ENCODE peak calls at places on chromosomes 5 and 9, in seven cellular contexts. S is CD4-positive, CD25-positive, alpha-beta regulatory T cell; W is HepG2; A is body of pancreas; V is upper lobe of right lung; X is H9; Z is A549. T is an unnamed sample. For H3K4me1, the result is how much of the 10 kb centered on the place peaks cover.

GRCh38 chr5:143063175-143063970 is 293.2 kb downstream of the ARHGAP26 start:
- DNase-seq in W (no peak), X (no peak), Z (no peak), V (no peak), S (no peak), A (peak), T (no peak)

GRCh38 chr5:139272471-139273321 is 20.8 kb upstream of the MATR3 start:
- DNase-seq in Z (no peak), S (peak), W (peak), X (no peak), V (no peak), A (peak), T (no peak)

GRCh38 chr5:34012791-34013190 is 4.9 kb upstream of the AMACR start:
- DNase-seq in S (no peak), W (no peak), V (no peak), Z (no peak), X (no peak), A (peak), T (no peak)

GRCh38 chr9:100309992-100310391 is 42.8 kb downstream of the TEX10 start:
- DNase-seq in Z (no peak), X (no peak), S (no peak), A (no peak), V (no peak), W (no peak), T (no peak)

GRCh38 chr5:6712136-6712581 is 1.1 kb upstream of the TENT4A start:
- DNase-seq in W (peak), V (peak), Z (peak), A (peak), X (peak), S (peak), T (peak)

GRCh38 chr5:181020716-181021115 is 19.4 kb upstream of the BTNL9 start:
- DNase-seq in S (no peak), Z (no peak), X (no peak), W (no peak), A (no peak), V (no peak), T (no peak)

GRCh38 chr9:69444021-69444420 is 119.0 kb downstream of the ENTREP1 start:
- DNase-seq in X (no peak), Z (no peak), S (no peak), W (no peak), A (no peak), V (peak), T (no peak)

GRCh38 chr9:77752566-77752965 is 104.4 kb upstream of the GNA14 start:
- DNase-seq in S (no peak), X (no peak), Z (no peak), A (no peak), W (no peak), V (no peak), T (no peak)

GRCh38 chr5:337565-338130 is 16.1 kb downstream of the AHRR start:
- DNase-seq in A (no peak), S (no peak), W (peak), Z (peak), X (peak), V (no peak), T (no peak)

GRCh38 chr5:1462358-1462757 is 17.1 kb upstream of the SLC6A3 start:
- DNase-seq in A (no peak), Z (no peak), V (peak), S (no peak), X (no peak), W (no peak), T (no peak)

GRCh38 chr5:151155149-151155776 is 2.3 kb downstream of the ANXA6 start:
- DNase-seq in S (peak), Z (no peak), V (no peak), W (no peak), X (no peak), A (no peak), T (no peak)

GRCh38 chr5:978693-979092 is 29.9 kb upstream of the NKD2 start:
- DNase-seq in V (peak), X (no peak), Z (no peak), W (no peak), S (no peak), A (no peak), T (no peak)

GRCh38 chr5:84218546-84218945 is 166.1 kb downstream of the EDIL3 start:
- DNase-seq in X (no peak), Z (no peak), A (no peak), W (no peak), S (no peak), V (no peak), T (no peak)

GRCh38 chr5:83426855-83427254 is 44.7 kb upstream of the VCAN start:
- DNase-seq in A (no peak), W (no peak), S (no peak), Z (no peak), X (no peak), V (no peak), T (no peak)

GRCh38 chr5:69213513-69214215 is 21.0 kb upstream of the CDK7 start:
- DNase-seq in V (no peak), Z (peak), S (no peak), X (no peak), A (no peak), W (peak), T (no peak)

GRCh38 chr5:138819065-138819464 is 56.1 kb downstream of the LRRTM2 start:
- DNase-seq in W (no peak), V (no peak), A (no peak), S (no peak), Z (no peak), X (no peak), T (no peak)

GRCh38 chr9:22170990-22171663 is 162.0 kb upstream of the CDKN2B start:
- DNase-seq in W (no peak), Z (no peak), A (no peak), V (no peak), X (no peak), S (no peak), T (no peak)

GRCh38 chr5:148939676-148940075 is 113.3 kb downstream of the ADRB2 start:
- DNase-seq in X (no peak), Z (peak), W (no peak), S (no peak), A (no peak), V (no peak), T (no peak)

GRCh38 chr5:179242676-179243075 is 102.6 kb downstream of the ADAMTS2 start:
- DNase-seq in A (no peak), W (no peak), V (no peak), X (peak), S (no peak), Z (no peak), T (peak)

GRCh38 chr5:127229185-127229889 is 61.3 kb upstream of the MEGF10 start:
- DNase-seq in Z (peak), V (peak), X (peak), W (no peak), S (peak), A (peak), T (peak)

GRCh38 chr9:86324308-86324707 is 29.9 kb downstream of the TUT7 start:
- DNase-seq in S (no peak), A (no peak), X (no peak), V (no peak), Z (no peak), W (no peak), T (no peak)

GRCh38 chr9:15087031-15087417 is 176.8 kb upstream of the FREM1 start:
- DNase-seq in X (no peak), W (no peak), V (no peak), A (no peak), Z (no peak), S (no peak), T (no peak)

GRCh38 chr5:177095088-177095669 is 8.5 kb downstream of the FGFR4 start:
- DNase-seq in W (no peak), X (no peak), S (no peak), Z (no peak), V (no peak), A (no peak), T (no peak)

DNA sequence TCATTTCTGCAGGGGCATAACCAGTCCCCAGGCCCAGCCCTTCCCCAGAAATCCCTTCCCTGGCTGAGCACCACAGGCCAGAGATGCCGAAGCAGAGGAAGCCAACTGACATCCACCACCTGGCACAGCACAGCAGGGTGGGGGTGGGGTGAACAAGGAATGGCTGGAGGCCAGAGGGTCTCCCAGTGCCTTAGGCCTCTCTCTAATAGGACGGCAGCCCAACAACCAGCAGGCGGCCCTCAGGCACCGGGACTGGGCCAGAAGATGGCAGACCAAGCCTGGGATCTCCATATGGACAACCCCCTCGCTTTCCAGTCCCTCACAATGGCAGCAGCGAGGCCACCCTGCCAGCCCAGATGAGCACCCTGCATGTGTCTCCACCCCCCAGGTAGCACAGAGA is 13.2 kb downstream of the PDLIM4 start:
- DNase-seq in W (no peak), X (peak), S (no peak), V (no peak), Z (no peak), A (no peak), T (no peak)
- H3K4me1 ChIP-seq in W (half or more), X (under half), S (under half), V (under half), Z (under half), A (under half), T (under half)

DNA sequence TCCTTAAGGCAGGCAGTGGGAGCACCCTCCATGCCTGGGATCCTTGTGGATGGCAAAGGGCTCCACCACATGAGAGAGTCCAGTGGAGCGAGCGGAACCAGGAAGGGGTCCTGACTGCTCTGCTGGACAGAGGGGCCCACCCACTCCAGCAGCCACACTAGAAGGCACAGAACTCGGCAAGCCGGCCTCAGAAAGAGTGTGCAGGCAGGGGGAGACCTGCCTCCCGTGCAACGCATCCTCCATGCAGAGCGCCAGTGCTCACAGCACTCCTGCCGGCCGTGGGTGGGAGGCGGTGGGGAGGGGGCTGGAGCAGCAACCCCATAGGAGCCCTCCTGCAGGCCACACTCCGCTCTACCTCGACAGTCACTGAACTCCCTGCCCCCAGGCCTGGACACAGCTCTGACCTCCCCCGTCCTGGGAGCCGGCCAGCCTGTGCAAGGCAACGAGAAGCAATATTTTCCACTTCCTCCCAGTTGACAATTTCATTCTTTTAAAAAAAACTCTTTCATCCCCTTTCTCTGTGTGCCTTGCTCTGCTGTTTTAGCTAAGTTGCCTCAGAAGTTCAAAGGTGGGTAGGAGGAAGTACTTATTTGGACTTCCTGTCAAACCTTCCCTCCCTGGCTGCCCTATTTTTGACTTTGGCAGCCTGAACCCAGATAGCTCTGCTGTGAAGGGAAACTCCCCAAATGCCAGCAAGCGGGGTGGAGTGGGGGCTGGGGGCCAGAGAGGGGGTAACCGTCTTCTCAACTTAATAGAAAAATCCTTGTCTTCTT is 5.3 kb upstream of the LCP2 start:
- DNase-seq in V (peak), A (no peak), X (peak), Z (no peak), S (peak), W (no peak), T (peak)
- H3K4me1 ChIP-seq in V (under half), A (under half), X (under half), Z (under half), S (half or more), W (under half), T (half or more)

DNA sequence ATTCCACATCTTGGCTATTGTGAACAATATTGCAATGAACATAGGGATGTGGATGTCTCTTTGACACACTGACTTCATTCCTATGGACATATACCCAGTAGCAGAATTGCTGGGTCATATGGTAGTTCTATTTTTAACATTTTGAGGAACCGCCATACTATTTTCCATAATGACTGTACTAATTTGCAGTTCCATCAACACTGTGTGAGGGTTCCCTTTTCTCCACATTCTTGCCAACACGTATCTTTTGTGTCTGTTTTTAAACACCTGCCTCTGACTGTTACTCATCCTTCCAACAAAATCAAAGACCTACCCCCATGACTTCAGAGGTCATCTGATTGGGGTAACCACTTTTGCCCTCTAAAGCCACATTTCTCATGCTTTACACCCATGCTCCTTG is 133.5 kb downstream of the MED27 start:
- DNase-seq in A (no peak), W (no peak), X (no peak), V (no peak), S (no peak), Z (no peak), T (no peak)
- H3K4me1 ChIP-seq in A (under half), W (under half), X (under half), V (under half), S (under half), Z (under half), T (under half)

GRCh38 chr9:134930404-134930803 is 12.7 kb upstream of the FCN1 start:
- DNase-seq in S (no peak), W (no peak), V (no peak), A (no peak), Z (no peak), X (no peak), T (no peak)

GRCh38 chr9:134933076-134933659 is 15.5 kb upstream of the FCN1 start:
- DNase-seq in V (no peak), W (no peak), S (no peak), A (no peak), X (no peak), Z (no peak), T (peak)

GRCh38 chr9:134935056-134936020 is 17.6 kb upstream of the FCN1 start:
- DNase-seq in V (no peak), S (no peak), A (no peak), W (no peak), Z (no peak), X (no peak), T (peak)

GRCh38 chr9:134932171-134932570 is 14.5 kb upstream of the FCN1 start:
- DNase-seq in Z (no peak), V (no peak), W (no peak), A (no peak), S (no peak), X (no peak), T (no peak)

DNA sequence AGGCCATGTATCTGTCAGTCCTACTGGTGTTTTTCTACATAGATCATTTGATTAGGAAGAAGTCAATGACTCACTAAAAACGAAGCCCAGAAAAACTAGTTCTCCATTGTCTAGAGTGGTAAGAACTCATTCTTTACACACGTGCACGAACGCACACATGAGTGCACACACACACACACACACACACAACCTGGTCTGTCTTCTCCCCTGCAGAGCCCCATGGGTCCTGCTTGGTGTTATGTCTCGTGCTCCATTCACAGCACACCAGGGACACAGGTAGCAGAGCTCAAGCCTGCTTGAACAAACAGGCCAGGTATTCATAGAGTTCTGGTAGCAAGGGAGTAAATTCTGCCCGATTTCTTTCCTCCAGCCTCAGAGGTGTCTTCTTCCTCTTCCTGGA is 14.9 kb upstream of the FCN1 start:
- DNase-seq in X (no peak), V (no peak), W (no peak), A (no peak), S (no peak), Z (no peak), T (peak)
- H3K4me1 ChIP-seq in X (under half), V (under half), W (under half), A (under half), S (under half), Z (under half), T (under half)